ENCODE peak calls at places on chromosomes 4 and X, in five cellular contexts. V, L, P, O and C are unnamed samples.
A peak's percentile ranks its signal among the peaks of the same experiment; 100 is the strongest.

GRCh38 chrX:107775000-107775733 is 420 bp downstream of the TSC22D3 start:
- DNase-seq in P (no peak), O (no peak), V (no peak), L (no peak), C (no peak)

GRCh38 chr4:114282937-114283336 is 303.5 kb upstream of the ARSJ start:
- DNase-seq in V (no peak), L (peak; percentile 30), O (no peak), P (no peak), C (no peak)

GRCh38 chr4:98673978-98674377 is 15.6 kb upstream of the TSPAN5 start:
- DNase-seq in P (peak; percentile 42), L (no peak), O (no peak), V (no peak), C (no peak)

GRCh38 chr4:85684676-85685075 is 209.7 kb downstream of the ARHGAP24 start:
- DNase-seq in O (no peak), L (no peak), V (no peak), P (no peak), C (no peak)

GRCh38 chrX:129781134-129782014 is 1.6 kb downstream of the SASH3 start:
- DNase-seq in V (no peak), P (no peak), O (peak; percentile 52), L (no peak), C (no peak)

GRCh38 chr4:49516796-49517195 is 530.7 kb downstream of the CWH43 start:
- DNase-seq in P (no peak), V (no peak), O (no peak), L (no peak), C (no peak)

GRCh38 chr4:61149278-61149677 is 50.8 kb upstream of the ADGRL3 start:
- DNase-seq in O (no peak), P (peak; percentile 2), L (peak; percentile 85), V (no peak), C (no peak)

GRCh38 chrX:115609621-115610020 is 48.6 kb downstream of the PLS3 start:
- DNase-seq in P (no peak), V (no peak), O (no peak), L (no peak), C (no peak)

GRCh38 chr4:108611360-108611759 is 9.0 kb upstream of the RPL34 start:
- DNase-seq in O (no peak), V (peak; percentile 20), P (peak; percentile 23), L (peak; percentile 60), C (no peak)

GRCh38 chr4:109921384-109921808 is 8.7 kb downstream of the EGF start:
- DNase-seq in V (peak; percentile 11), O (no peak), L (peak; percentile 84), P (peak; percentile 92), C (no peak)

GRCh38 chr4:38133711-38134480 is 173.7 kb downstream of the PTTG2 start:
- DNase-seq in L (no peak), P (no peak), O (no peak), V (no peak), C (no peak)